ENCODE peak calls at places on chromosomes 1 and 21, in five cellular contexts. One of them, this sample, is unnamed.

GRCh38 chr1:80218112-80218511 is 1211.6 kb upstream of the ADGRL4 start:
- DNase-seq in naive thymus-derived CD8-positive, alpha-beta T cell: no peak
- DNase-seq in NCI-H146: peak; percentile 38
- DNase-seq in fibroblast of gingiva: peak; percentile 43
- DNase-seq in A549: no peak
- DNase-seq in this sample: no peak

GRCh38 chr21:36773995-36774394 is 75.1 kb downstream of the SIM2 start:
- DNase-seq in naive thymus-derived CD8-positive, alpha-beta T cell: no peak
- DNase-seq in NCI-H146: no peak
- DNase-seq in fibroblast of gingiva: no peak
- DNase-seq in A549: no peak
- DNase-seq in this sample: no peak

GRCh38 chr1:58573705-58574591 is 3.1 kb downstream of the TACSTD2 start:
- DNase-seq in naive thymus-derived CD8-positive, alpha-beta T cell: no peak
- DNase-seq in NCI-H146: no peak
- DNase-seq in fibroblast of gingiva: no peak
- DNase-seq in A549: no peak
- DNase-seq in this sample: no peak

GRCh38 chr1:26373281-26373680 is 731 bp upstream of the ZNF683 start:
- DNase-seq in naive thymus-derived CD8-positive, alpha-beta T cell: peak; percentile 27
- DNase-seq in NCI-H146: no peak
- DNase-seq in fibroblast of gingiva: no peak
- DNase-seq in A549: no peak
- DNase-seq in this sample: peak; percentile 56

GRCh38 chr1:225691377-225691776 is 38.5 kb upstream of the ENAH start:
- DNase-seq in naive thymus-derived CD8-positive, alpha-beta T cell: no peak
- DNase-seq in NCI-H146: peak; percentile 62
- DNase-seq in fibroblast of gingiva: no peak
- DNase-seq in A549: no peak
- DNase-seq in this sample: no peak

GRCh38 chr1:207579436-207579799 is 65.5 kb upstream of the CR1L start:
- DNase-seq in naive thymus-derived CD8-positive, alpha-beta T cell: peak; percentile 10
- DNase-seq in NCI-H146: peak; percentile 52
- DNase-seq in fibroblast of gingiva: peak; percentile 50
- DNase-seq in A549: peak; percentile 15
- DNase-seq in this sample: no peak

GRCh38 chr1:15411593-15412487 is 2.2 kb downstream of the EFHD2 start:
- DNase-seq in naive thymus-derived CD8-positive, alpha-beta T cell: no peak
- DNase-seq in NCI-H146: no peak
- DNase-seq in fibroblast of gingiva: peak; percentile 25
- DNase-seq in A549: no peak
- DNase-seq in this sample: peak; percentile 56

GRCh38 chr1:216183007-216183406 is 240.2 kb downstream of the USH2A start:
- DNase-seq in naive thymus-derived CD8-positive, alpha-beta T cell: no peak
- DNase-seq in NCI-H146: no peak
- DNase-seq in fibroblast of gingiva: no peak
- DNase-seq in A549: no peak
- DNase-seq in this sample: no peak

GRCh38 chr1:178632619-178633018 is 92.4 kb upstream of the RALGPS2 start:
- DNase-seq in naive thymus-derived CD8-positive, alpha-beta T cell: no peak
- DNase-seq in NCI-H146: no peak
- DNase-seq in fibroblast of gingiva: no peak
- DNase-seq in A549: no peak
- DNase-seq in this sample: no peak

GRCh38 chr1:196193891-196194559 is 414.2 kb downstream of the KCNT2 start:
- DNase-seq in naive thymus-derived CD8-positive, alpha-beta T cell: no peak
- DNase-seq in NCI-H146: no peak
- DNase-seq in fibroblast of gingiva: no peak
- DNase-seq in A549: no peak
- DNase-seq in this sample: no peak

GRCh38 chr21:24470852-24471251 is 1136.4 kb downstream of the MRPL39 start:
- DNase-seq in naive thymus-derived CD8-positive, alpha-beta T cell: no peak
- DNase-seq in NCI-H146: no peak
- DNase-seq in fibroblast of gingiva: no peak
- DNase-seq in A549: no peak
- DNase-seq in this sample: no peak

GRCh38 chr21:34274001-34274400 is 89.8 kb upstream of the KCNE2 start:
- DNase-seq in naive thymus-derived CD8-positive, alpha-beta T cell: no peak
- DNase-seq in NCI-H146: no peak
- DNase-seq in fibroblast of gingiva: no peak
- DNase-seq in A549: no peak
- DNase-seq in this sample: no peak

GRCh38 chr1:68188644-68189340 is 43.5 kb downstream of the WLS start:
- DNase-seq in naive thymus-derived CD8-positive, alpha-beta T cell: no peak
- DNase-seq in NCI-H146: no peak
- DNase-seq in fibroblast of gingiva: no peak
- DNase-seq in A549: no peak
- DNase-seq in this sample: no peak

GRCh38 chr1:19169642-19170041 is 40.4 kb downstream of the UBR4 start:
- DNase-seq in naive thymus-derived CD8-positive, alpha-beta T cell: no peak
- DNase-seq in NCI-H146: no peak
- DNase-seq in fibroblast of gingiva: peak; percentile 20
- DNase-seq in A549: no peak
- DNase-seq in this sample: no peak

GRCh38 chr21:45769896-45770295 is 126.4 kb downstream of the PCBP3 start:
- DNase-seq in naive thymus-derived CD8-positive, alpha-beta T cell: no peak
- DNase-seq in NCI-H146: no peak
- DNase-seq in fibroblast of gingiva: no peak
- DNase-seq in A549: no peak
- DNase-seq in this sample: no peak

GRCh38 chr1:25917996-25918395 is 11.8 kb upstream of the STMN1 start:
- DNase-seq in naive thymus-derived CD8-positive, alpha-beta T cell: peak; percentile 6
- DNase-seq in NCI-H146: peak; percentile 32
- DNase-seq in fibroblast of gingiva: no peak
- DNase-seq in A549: no peak
- DNase-seq in this sample: peak; percentile 13

GRCh38 chr1:94883688-94884087 is 43.2 kb downstream of the CNN3 start:
- DNase-seq in naive thymus-derived CD8-positive, alpha-beta T cell: peak; percentile 6
- DNase-seq in NCI-H146: peak; percentile 75
- DNase-seq in fibroblast of gingiva: peak; percentile 49
- DNase-seq in A549: no peak
- DNase-seq in this sample: no peak

GRCh38 chr1:209443975-209444651 is 139.4 kb upstream of the CAMK1G start:
- DNase-seq in naive thymus-derived CD8-positive, alpha-beta T cell: no peak
- DNase-seq in NCI-H146: no peak
- DNase-seq in fibroblast of gingiva: no peak
- DNase-seq in A549: no peak
- DNase-seq in this sample: no peak

GRCh38 chr1:60952566-60953215 is 129.7 kb upstream of the NFIA start:
- DNase-seq in naive thymus-derived CD8-positive, alpha-beta T cell: no peak
- DNase-seq in NCI-H146: no peak
- DNase-seq in fibroblast of gingiva: no peak
- DNase-seq in A549: no peak
- DNase-seq in this sample: no peak

GRCh38 chr21:18917602-18918001 is 514.0 kb upstream of the TMPRSS15 start:
- DNase-seq in naive thymus-derived CD8-positive, alpha-beta T cell: no peak
- DNase-seq in NCI-H146: no peak
- DNase-seq in fibroblast of gingiva: no peak
- DNase-seq in A549: no peak
- DNase-seq in this sample: no peak

GRCh38 chr1:18752409-18752808 is 107.1 kb downstream of the TAS1R2 start:
- DNase-seq in naive thymus-derived CD8-positive, alpha-beta T cell: no peak
- DNase-seq in NCI-H146: no peak
- DNase-seq in fibroblast of gingiva: no peak
- DNase-seq in A549: no peak
- DNase-seq in this sample: no peak

GRCh38 chr1:31570228-31570627 is 6.1 kb upstream of the TINAGL1 start:
- DNase-seq in naive thymus-derived CD8-positive, alpha-beta T cell: no peak
- DNase-seq in NCI-H146: no peak
- DNase-seq in fibroblast of gingiva: no peak
- DNase-seq in A549: no peak
- DNase-seq in this sample: no peak